ENCODE peak calls at places on chromosomes 5 and 9, in four cellular contexts. O is bronchial epithelial cell, I is spleen, C is K562. M is an unnamed sample.

GRCh38 chr9:4932681-4933080 is 52.4 kb upstream of the JAK2 start:
- DNase-seq in O (peak; percentile 71), I (no peak), C (no peak), M (no peak)

GRCh38 chr5:66908230-66908629 is 288.4 kb downstream of the CD180 start:
- DNase-seq in O (no peak), I (no peak), C (no peak), M (no peak)

GRCh38 chr9:95580812-95581761 is 64.3 kb upstream of the PTCH1 start:
- DNase-seq in O (no peak), I (no peak), C (no peak), M (no peak)

GRCh38 chr5:113034182-113034773 is 57.7 kb downstream of the DCP2 start:
- DNase-seq in O (no peak), I (no peak), C (no peak), M (peak; percentile 77)

GRCh38 chr5:31809037-31809910 is 170.3 kb downstream of the PDZD2 start:
- DNase-seq in O (peak; percentile 57), I (no peak), C (peak; percentile 39), M (peak; percentile 38)

GRCh38 chr9:79213417-79214125 is 358.2 kb upstream of the TLE4 start:
- DNase-seq in O (no peak), I (no peak), C (no peak), M (no peak)

GRCh38 chr5:32144637-32145207 is 29.4 kb downstream of the GOLPH3 start:
- DNase-seq in O (no peak), I (no peak), C (no peak), M (no peak)

GRCh38 chr5:90113108-90113507 is 296.4 kb downstream of the CETN3 start:
- DNase-seq in O (no peak), I (no peak), C (no peak), M (no peak)

GRCh38 chr9:28503573-28503972 is 930.3 kb upstream of the C9orf72 start:
- DNase-seq in O (no peak), I (no peak), C (no peak), M (no peak)

GRCh38 chr9:21334603-21334968 is 618 bp downstream of the KLHL9 start:
- DNase-seq in O (no peak), I (no peak), C (no peak), M (no peak)

GRCh38 chr5:139903805-139904565 is 108.4 kb downstream of the PSD2 start:
- DNase-seq in O (no peak), I (peak; percentile 68), C (peak; percentile 59), M (no peak)

GRCh38 chr5:6490693-6491092 is 42.0 kb downstream of the UBE2QL1 start:
- DNase-seq in O (no peak), I (no peak), C (no peak), M (no peak)

GRCh38 chr9:91813261-91813795 is 136.7 kb downstream of the ROR2 start:
- DNase-seq in O (no peak), I (no peak), C (no peak), M (no peak)

GRCh38 chr5:139470821-139471300 is at the start of gene SMIM33:
- DNase-seq in O (no peak), I (peak; percentile 85), C (no peak), M (no peak)

GRCh38 chr5:145752534-145752933 is 82.6 kb downstream of the PRELID2 start:
- DNase-seq in O (no peak), I (no peak), C (no peak), M (no peak)

GRCh38 chr9:136485049-136485647 is 2.3 kb upstream of the SEC16A start:
- DNase-seq in O (peak; percentile 62), I (peak; percentile 94), C (peak; percentile 59), M (no peak)

GRCh38 chr5:11815916-11816315 is 88.3 kb downstream of the CTNND2 start:
- DNase-seq in O (no peak), I (no peak), C (no peak), M (no peak)

GRCh38 chr9:89850633-89851325 is 246.0 kb downstream of the GADD45G start:
- DNase-seq in O (peak; percentile 33), I (peak; percentile 17), C (no peak), M (no peak)

GRCh38 chr9:133512253-133513213 is 12.2 kb downstream of the MYMK start:
- DNase-seq in O (no peak), I (no peak), C (no peak), M (no peak)

GRCh38 chr9:81083821-81084512 is 605.4 kb downstream of the TLE1 start:
- DNase-seq in O (peak; percentile 47), I (no peak), C (no peak), M (no peak)

GRCh38 chr5:141672856-141673813 is 8.9 kb downstream of the ARAP3 start:
- DNase-seq in O (no peak), I (no peak), C (no peak), M (no peak)

GRCh38 chr5:170393235-170393634 is 4.1 kb upstream of the KCNMB1 start:
- DNase-seq in O (no peak), I (no peak), C (no peak), M (no peak)

GRCh38 chr5:149759563-149759962 is 29.5 kb downstream of the PPARGC1B start:
- DNase-seq in O (no peak), I (peak; percentile 46), C (no peak), M (no peak)

GRCh38 chr9:105299190-105299854 is 54.9 kb downstream of the SLC44A1 start:
- DNase-seq in O (peak; percentile 98), I (no peak), C (peak; percentile 10), M (peak; percentile 94)

GRCh38 chr5:17807069-17807468 is 172.8 kb downstream of the TAF11L14 start:
- DNase-seq in O (no peak), I (no peak), C (no peak), M (no peak)

GRCh38 chr5:158301186-158301585 is 442.2 kb upstream of the CLINT1 start:
- DNase-seq in O (no peak), I (no peak), C (no peak), M (no peak)

GRCh38 chr9:70924905-70925547 is 196.4 kb downstream of the TRPM3 start:
- DNase-seq in O (peak; percentile 75), I (no peak), C (peak; percentile 7), M (peak; percentile 45)

GRCh38 chr9:15220658-15221310 is 86.2 kb downstream of the TTC39B start:
- DNase-seq in O (no peak), I (no peak), C (no peak), M (no peak)

GRCh38 chr5:176388341-176389113 is at the start of the genes HIGD2A and NOP16:
- DNase-seq in O (peak; percentile 97), I (peak; percentile 95), C (peak; percentile 83), M (peak; percentile 94)
- H3K36me3 ChIP-seq in O (peaks cover 27% of the 10 kb centered on the region), I (peaks cover 51% of the 10 kb centered on the region), C (peaks cover 81% of the 10 kb centered on the region), M (peaks cover 2% of the 10 kb centered on the region)

DNA sequence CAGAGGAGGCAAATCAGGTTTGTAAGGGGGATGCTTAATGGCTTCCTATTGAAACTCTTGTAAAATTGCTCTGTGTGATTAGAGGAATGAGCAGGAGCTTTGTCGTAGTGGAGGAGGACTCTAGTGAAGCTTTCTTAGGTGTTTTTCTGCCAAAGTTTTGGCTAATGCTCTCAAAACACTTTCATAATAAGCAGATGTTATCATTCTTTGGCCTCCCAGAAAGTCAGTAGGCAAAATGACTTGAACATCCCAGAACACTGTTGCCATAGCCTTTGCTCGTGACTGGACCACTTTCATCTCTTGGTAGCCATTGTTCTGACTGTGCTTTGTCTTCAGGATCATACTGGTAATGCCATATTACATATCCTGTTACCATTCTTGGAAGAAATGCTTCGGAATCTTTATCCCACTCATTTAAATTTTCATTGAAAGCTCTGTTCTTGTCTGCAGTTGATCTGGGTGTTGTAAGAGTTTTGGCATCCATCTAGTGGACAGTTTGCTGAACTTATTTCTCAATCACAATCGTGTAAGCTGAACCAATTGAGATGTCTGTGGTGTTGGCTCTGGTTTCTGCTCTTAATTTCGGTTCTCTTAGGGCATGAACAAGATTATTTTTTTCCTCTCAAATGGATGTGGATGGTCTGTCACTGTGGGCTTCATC is 187.6 kb downstream of the COMMD10 start:
- DNase-seq in O (no peak), I (no peak), C (no peak), M (no peak)
- TF ChIP-seq CTCF in O (no peak), I (no peak), C (no peak), M (no peak)

DNA sequence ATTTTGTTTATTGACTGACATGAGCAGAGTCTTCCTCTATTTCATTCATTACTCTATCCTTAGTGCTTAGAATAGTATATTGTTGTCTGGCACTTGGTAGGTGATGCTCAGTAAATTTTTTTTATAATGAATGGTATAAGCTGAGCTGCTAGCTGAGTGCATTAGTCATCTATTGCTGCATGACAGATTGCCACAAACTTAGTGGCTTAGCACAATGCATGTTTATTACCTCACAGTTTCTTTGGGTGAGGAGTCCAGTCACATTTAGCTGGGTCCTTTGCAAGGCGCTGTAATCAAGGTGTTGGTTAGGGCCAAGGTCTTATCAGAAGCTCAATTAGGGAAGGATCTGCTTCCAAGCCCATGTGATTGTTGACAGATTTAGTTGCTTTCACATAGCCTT is 23.1 kb downstream of the SMAD5 start:
- DNase-seq in O (peak; percentile 69), I (no peak), C (no peak), M (no peak)
- H3K36me3 ChIP-seq in O (peaks cover 3% of the 10 kb centered on the region), I (peaks cover 33% of the 10 kb centered on the region), C (peaks cover 54% of the 10 kb centered on the region), M (no peaks in the 10 kb centered on the region)

GRCh38 chr9:33921967-33922895 is 105.3 kb downstream of the UBE2R2 start:
- DNase-seq in O (peak; percentile 23), I (peak; percentile 62), C (peak; percentile 50), M (no peak)
- TF ChIP-seq CTCF in O (peak; percentile 79), I (peak; percentile 45), C (peak; percentile 75), M (peak; percentile 80)

GRCh38 chr9:128633057-128633456 is 23.6 kb downstream of the DYNC2I2 start:
- DNase-seq in O (no peak), I (peak; percentile 54), C (no peak), M (no peak)
- H3K36me3 ChIP-seq in O (peaks cover 43% of the 10 kb centered on the region), I (peaks cover 65% of the 10 kb centered on the region), C (peaks cover 62% of the 10 kb centered on the region), M (peaks cover 6% of the 10 kb centered on the region)

GRCh38 chr5:124892185-124892848 is 145.9 kb upstream of the ZNF608 start:
- DNase-seq in O (no peak), I (no peak), C (no peak), M (no peak)
- TF ChIP-seq CTCF in O (no peak), I (no peak), C (no peak), M (no peak)

DNA sequence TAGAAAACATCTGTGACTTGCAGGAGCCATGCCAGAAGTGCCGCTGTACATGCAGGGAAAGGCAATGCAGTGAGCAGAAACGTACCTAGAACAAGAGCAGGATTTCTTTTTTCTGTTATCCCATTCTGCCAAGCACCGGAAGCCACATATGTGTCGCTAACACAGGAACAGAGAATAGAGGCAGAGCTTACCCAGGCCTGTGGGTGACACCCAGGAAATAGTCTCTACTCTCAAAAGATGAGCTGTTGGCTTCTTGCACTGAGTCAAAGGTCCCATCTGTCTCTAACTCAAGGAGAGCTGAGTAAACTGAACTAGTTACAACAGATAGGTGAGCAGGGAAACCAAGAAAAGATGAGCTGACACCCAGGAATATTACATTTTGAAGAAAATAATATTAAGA is 5.8 kb downstream of the ADAMTS19 start:
- DNase-seq in O (no peak), I (no peak), C (no peak), M (no peak)
- H3K36me3 ChIP-seq in O (no peaks in the 10 kb centered on the region), I (no peaks in the 10 kb centered on the region), C (no peaks in the 10 kb centered on the region), M (no peaks in the 10 kb centered on the region)

DNA sequence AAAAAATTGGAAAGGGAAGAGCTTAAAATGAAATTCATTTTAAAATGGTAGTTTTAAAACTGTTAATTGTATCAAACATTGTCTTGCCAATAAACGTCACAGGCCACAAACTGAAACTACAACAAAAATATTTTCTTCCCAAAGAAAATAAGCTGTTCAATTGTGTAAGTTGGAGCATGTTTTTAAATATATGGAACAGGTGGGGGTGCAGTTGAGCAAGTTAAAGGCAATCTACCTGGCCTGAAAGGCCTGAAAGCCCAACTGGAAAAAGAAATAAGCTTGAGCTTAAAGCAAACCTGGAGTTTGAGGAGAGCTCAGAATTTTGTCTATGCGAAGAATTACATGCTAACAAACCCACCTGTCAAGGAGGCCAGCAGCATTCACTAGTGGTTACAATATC is 439.5 kb downstream of the ACTL7B start:
- DNase-seq in O (peak; percentile 65), I (no peak), C (no peak), M (no peak)
- TF ChIP-seq CTCF in O (peak; percentile 28), I (no peak), C (no peak), M (no peak)

GRCh38 chr9:114190563-114190905 is 35.2 kb downstream of the COL27A1 start:
- DNase-seq in O (no peak), I (no peak), C (no peak), M (no peak)
- H3K36me3 ChIP-seq in O (peaks cover 9% of the 10 kb centered on the region), I (no peaks in the 10 kb centered on the region), C (no peaks in the 10 kb centered on the region), M (no peaks in the 10 kb centered on the region)